ENCODE peak calls at places on chromosome 22, in five cellular contexts. R, C, L, P and F are unnamed samples.

GRCh38 chr22:20571531-20572007 is 64.2 kb downstream of the MED15 start:
- DNase-seq in C (no peak), R (no peak), L (peak; percentile 54), P (no peak), F (no peak)

GRCh38 chr22:29816128-29816527 is 21.9 kb downstream of the ASCC2 start:
- DNase-seq in R (no peak), L (peak; percentile 33), P (no peak), C (no peak), F (no peak)

GRCh38 chr22:22682807-22683667 is 38.6 kb downstream of the GGTLC2 start:
- DNase-seq in L (no peak), C (no peak), R (no peak), P (peak; percentile 9), F (peak; percentile 16)

GRCh38 chr22:20979243-20979809 is 2.8 kb upstream of the LZTR1 start:
- DNase-seq in R (peak; percentile 78), P (peak; percentile 78), C (no peak), L (peak; percentile 93), F (peak; percentile 71)

GRCh38 chr22:19289475-19290161 is 1.9 kb downstream of the CLTCL1 start:
- DNase-seq in C (no peak), L (peak; percentile 79), P (peak; percentile 94), R (no peak), F (peak; percentile 94)

GRCh38 chr22:45970709-45971388 is 6.1 kb downstream of the WNT7B start:
- DNase-seq in P (peak; percentile 53), R (no peak), C (no peak), L (peak; percentile 32), F (no peak)

GRCh38 chr22:30277547-30278344 is 11.1 kb upstream of the OSM start:
- DNase-seq in L (peak; percentile 93), P (peak; percentile 74), C (no peak), R (no peak), F (peak; percentile 49)

GRCh38 chr22:33652596-33652995 is 267.7 kb downstream of the LARGE1 start:
- DNase-seq in C (no peak), P (peak; percentile 38), L (no peak), R (no peak), F (peak; percentile 1)

GRCh38 chr22:36578619-36579018 is 49.7 kb upstream of the EIF3D start:
- DNase-seq in P (no peak), C (no peak), R (no peak), L (no peak), F (no peak)

GRCh38 chr22:36573815-36574350 is 44.9 kb upstream of the EIF3D start:
- DNase-seq in P (no peak), R (no peak), C (no peak), L (no peak), F (no peak)

GRCh38 chr22:36580371-36580770 is 51.4 kb upstream of the EIF3D start:
- DNase-seq in P (no peak), R (no peak), L (no peak), C (no peak), F (no peak)

GRCh38 chr22:36579441-36579840 is 50.5 kb upstream of the EIF3D start:
- DNase-seq in C (no peak), L (no peak), R (no peak), P (no peak), F (no peak)

DNA sequence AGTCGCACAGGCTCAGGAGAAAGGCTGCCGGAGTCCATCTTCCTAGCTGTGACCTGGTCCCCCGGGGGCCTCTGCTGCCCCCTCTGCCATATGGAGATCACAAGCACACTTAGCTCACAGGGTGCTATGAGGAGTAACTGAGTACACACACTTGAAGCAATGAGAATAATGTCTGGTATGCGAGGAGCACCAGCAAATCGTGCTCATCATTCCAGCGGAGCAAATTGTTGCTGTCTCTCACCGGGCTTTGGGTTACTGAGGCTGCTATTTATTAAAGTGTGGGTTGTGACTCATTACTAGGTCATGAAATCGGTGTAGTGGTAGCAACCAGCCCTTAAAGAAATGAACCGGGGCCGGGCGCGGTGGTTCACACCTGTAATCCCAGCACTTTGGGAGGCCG is 48.1 kb upstream of the EIF3D start:
- DNase-seq in L (peak; percentile 15), C (no peak), P (peak; percentile 94), R (no peak), F (peak; percentile 89)
- TF ChIP-seq CTCF in L (no peak), C (no peak), P (no peak), R (no peak), F (no peak)

DNA sequence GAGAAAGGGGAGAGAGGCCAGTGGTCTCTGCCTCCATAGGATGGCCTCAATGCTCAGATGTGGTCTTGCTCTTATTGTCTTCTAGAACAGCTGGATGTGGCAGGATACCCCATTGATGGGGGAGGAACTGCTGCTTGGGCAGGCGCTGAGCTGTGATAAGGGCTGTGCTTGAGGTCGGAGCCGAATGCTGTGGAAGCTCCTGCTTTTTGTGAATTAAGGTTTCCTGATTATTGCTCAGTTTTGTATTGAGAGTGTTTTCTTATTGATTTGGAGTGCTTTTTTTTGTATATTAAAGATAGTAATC is 57.2 kb downstream of the CABIN1 start:
- DNase-seq in R (no peak), L (no peak), P (no peak), C (no peak), F (no peak)
- H3K36me3 ChIP-seq in R (peaks cover 49% of the 10 kb centered on the region), L (peaks cover 46% of the 10 kb centered on the region), P (peaks cover 12% of the 10 kb centered on the region), C (peaks cover 30% of the 10 kb centered on the region), F (peaks cover 44% of the 10 kb centered on the region)

GRCh38 chr22:44328326-44328725 is 15.6 kb upstream of the SHISAL1 start:
- DNase-seq in L (no peak), R (no peak), C (no peak), P (no peak), F (no peak)

GRCh38 chr22:44330188-44330726 is 17.5 kb upstream of the SHISAL1 start:
- DNase-seq in R (no peak), P (no peak), C (no peak), L (no peak), F (no peak)

GRCh38 chr22:44330727-44331660 is 18.2 kb upstream of the SHISAL1 start:
- DNase-seq in P (no peak), R (no peak), C (no peak), L (no peak), F (no peak)

GRCh38 chr22:44328762-44329161 is 16.0 kb upstream of the SHISAL1 start:
- DNase-seq in C (no peak), R (no peak), L (no peak), P (no peak), F (no peak)

DNA sequence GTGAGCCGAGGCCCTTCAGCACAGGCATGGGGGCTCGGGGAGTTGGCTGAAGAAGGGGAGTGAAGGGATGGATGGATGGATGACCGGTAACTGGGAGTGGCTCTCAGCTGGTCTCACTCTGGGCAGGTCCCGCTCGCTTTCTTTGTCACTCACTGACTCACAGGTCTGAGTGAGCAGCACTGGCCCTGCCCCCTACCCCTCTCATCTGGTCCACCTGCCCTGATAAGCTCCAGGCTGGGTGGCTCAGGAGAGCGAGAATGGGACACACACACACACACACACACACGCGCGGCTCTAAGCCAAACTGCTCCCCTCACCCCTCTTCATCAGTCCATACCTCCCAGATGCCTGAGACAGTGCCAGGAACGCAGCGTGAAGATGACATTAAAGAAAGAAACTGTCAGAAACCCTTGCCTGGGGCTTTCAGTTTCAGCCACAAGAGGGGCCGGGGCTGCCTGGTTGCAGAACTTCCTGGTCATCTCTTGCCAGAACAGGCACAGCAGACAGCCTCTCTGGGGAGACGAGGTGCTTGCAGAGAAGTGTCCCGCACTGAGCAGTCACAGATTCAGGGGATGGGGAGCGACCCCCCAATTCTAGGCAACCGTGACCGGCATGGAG is 16.5 kb upstream of the SHISAL1 start:
- DNase-seq in C (no peak), R (no peak), L (no peak), P (no peak), F (no peak)
- TF ChIP-seq CTCF in C (no peak), R (no peak), L (peak; percentile 5), P (no peak), F (no peak)

GRCh38 chr22:37627545-37627944 is 11.9 kb upstream of the SH3BP1 start:
- DNase-seq in P (no peak), R (no peak), C (no peak), L (no peak), F (no peak)
- H3K36me3 ChIP-seq in P (no peaks in the 10 kb centered on the region), R (peaks cover 53% of the 10 kb centered on the region), C (no peaks in the 10 kb centered on the region), L (peaks cover 11% of the 10 kb centered on the region), F (peaks cover 3% of the 10 kb centered on the region)